ENCODE peak calls at places on chromosomes 1 and 21, in seven cellular contexts. Y is HFF-Myc, B is cardiac septum, N is bronchial epithelial cell, X is GM20000, K is GM23248, U is mesothelial cell of epicardium. W is an unnamed sample.

GRCh38 chr1:19765623-19766022 is 34.1 kb downstream of the TMCO4 start:
- DNase-seq in Y (peak), U (no peak), K (peak), X (no peak), N (peak), B (no peak), W (peak)

GRCh38 chr1:31295874-31296485 is 608 bp downstream of the SNRNP40 start:
- DNase-seq in K (no peak), N (no peak), Y (no peak), X (no peak), B (no peak), U (no peak), W (no peak)

GRCh38 chr1:186620951-186621350 is 59.3 kb downstream of the PTGS2 start:
- DNase-seq in U (no peak), Y (peak), K (peak), X (no peak), B (no peak), N (peak), W (peak)

GRCh38 chr1:42913426-42914091 is 45.1 kb downstream of the SLC2A1 start:
- DNase-seq in Y (peak), U (peak), X (peak), N (peak), B (no peak), K (peak), W (peak)

GRCh38 chr21:39518055-39518844 is 66.5 kb downstream of the SH3BGR start:
- DNase-seq in K (peak), Y (peak), U (no peak), N (peak), X (peak), B (no peak), W (peak)

GRCh38 chr1:225882008-225882698 is at the start of gene TMEM63A:
- DNase-seq in N (peak), K (peak), X (peak), U (peak), Y (peak), B (peak), W (peak)

GRCh38 chr1:105891308-105891707 is 1165.2 kb upstream of the PRMT6 start:
- DNase-seq in N (no peak), B (no peak), K (no peak), X (no peak), Y (no peak), U (no peak), W (no peak)

GRCh38 chr1:4396571-4396970 is 257.8 kb upstream of the AJAP1 start:
- DNase-seq in K (no peak), Y (no peak), B (no peak), N (no peak), X (no peak), U (no peak), W (no peak)

GRCh38 chr1:235102259-235102582 is 26.4 kb downstream of the TOMM20 start:
- DNase-seq in B (no peak), U (no peak), K (no peak), N (no peak), X (no peak), Y (no peak), W (no peak)

GRCh38 chr1:11072216-11072917 is 12.5 kb upstream of the SRM start:
- DNase-seq in N (no peak), K (no peak), Y (no peak), B (no peak), U (no peak), X (peak), W (no peak)

GRCh38 chr1:172246521-172247390 is 173.7 kb upstream of the C1orf105 start:
- DNase-seq in X (no peak), N (no peak), B (no peak), Y (no peak), K (peak), U (no peak), W (no peak)

GRCh38 chr21:35007348-35007747 is 41.8 kb downstream of the RUNX1 start:
- DNase-seq in U (no peak), Y (no peak), X (no peak), K (no peak), B (no peak), N (no peak), W (no peak)

GRCh38 chr1:230870916-230871315 is 2.6 kb upstream of the C1orf198 start:
- DNase-seq in K (no peak), N (no peak), B (peak), Y (no peak), X (no peak), U (no peak), W (no peak)

GRCh38 chr1:202105571-202106339 is 17.0 kb upstream of the GPR37L1 start:
- DNase-seq in U (peak), B (no peak), Y (no peak), N (peak), X (no peak), K (peak), W (peak)

GRCh38 chr1:91553196-91553595 is 52.5 kb downstream of the CDC7 start:
- DNase-seq in Y (no peak), B (no peak), N (peak), K (peak), X (no peak), U (no peak), W (no peak)

GRCh38 chr1:40312238-40313205 is 4.6 kb downstream of the COL9A2 start:
- DNase-seq in Y (no peak), K (no peak), U (no peak), B (peak), N (peak), X (peak), W (no peak)